ENCODE peak calls at places on chromosome 15, in six cellular contexts. One of them, this sample, is unnamed. For H3K36me3 and H3K4me1, the result is how much of the 10 kb centered on the place peaks cover.

GRCh38 chr15:76433798-76434400 is 97.3 kb downstream of the ISL2 start:
- DNase-seq in mammary epithelial cell: peak
- DNase-seq in neural progenitor cell: no peak
- DNase-seq in heart left ventricle: no peak
- DNase-seq in vagina: no peak
- DNase-seq in transverse colon: no peak
- DNase-seq in this sample: no peak

GRCh38 chr15:65077981-65078352 is 1.4 kb downstream of the KBTBD13 start:
- DNase-seq in heart left ventricle: peak
- DNase-seq in vagina: no peak
- DNase-seq in mammary epithelial cell: no peak
- DNase-seq in neural progenitor cell: peak
- DNase-seq in transverse colon: peak
- DNase-seq in this sample: no peak

GRCh38 chr15:29911705-29912104 is 89.4 kb upstream of the TJP1 start:
- DNase-seq in vagina: no peak
- DNase-seq in transverse colon: no peak
- DNase-seq in neural progenitor cell: no peak
- DNase-seq in heart left ventricle: no peak
- DNase-seq in mammary epithelial cell: no peak
- DNase-seq in this sample: no peak

GRCh38 chr15:70875001-70875782 is 17.0 kb downstream of the THAP10 start:
- DNase-seq in heart left ventricle: no peak
- DNase-seq in neural progenitor cell: peak
- DNase-seq in vagina: no peak
- DNase-seq in transverse colon: no peak
- DNase-seq in mammary epithelial cell: peak
- DNase-seq in this sample: no peak

GRCh38 chr15:42939841-42940240 is 19.3 kb upstream of the TTBK2 start:
- DNase-seq in vagina: no peak
- DNase-seq in neural progenitor cell: no peak
- DNase-seq in mammary epithelial cell: no peak
- DNase-seq in heart left ventricle: no peak
- DNase-seq in transverse colon: no peak
- DNase-seq in this sample: no peak

GRCh38 chr15:29534378-29534777 is 264.8 kb upstream of the NSMCE3 start:
- DNase-seq in neural progenitor cell: no peak
- DNase-seq in mammary epithelial cell: no peak
- DNase-seq in vagina: no peak
- DNase-seq in transverse colon: no peak
- DNase-seq in heart left ventricle: no peak
- DNase-seq in this sample: no peak

GRCh38 chr15:60835000-60835399 is 356.1 kb upstream of the ICE2 start:
- DNase-seq in neural progenitor cell: no peak
- DNase-seq in heart left ventricle: no peak
- DNase-seq in vagina: no peak
- DNase-seq in transverse colon: no peak
- DNase-seq in mammary epithelial cell: no peak
- DNase-seq in this sample: no peak

GRCh38 chr15:31824009-31824408 is 206.3 kb upstream of the CHRNA7 start:
- DNase-seq in heart left ventricle: no peak
- DNase-seq in neural progenitor cell: no peak
- DNase-seq in mammary epithelial cell: no peak
- DNase-seq in transverse colon: no peak
- DNase-seq in vagina: no peak
- DNase-seq in this sample: no peak

GRCh38 chr15:95636107-95636506 is 694.4 kb upstream of the NR2F2 start:
- DNase-seq in transverse colon: no peak
- DNase-seq in vagina: no peak
- DNase-seq in heart left ventricle: no peak
- DNase-seq in neural progenitor cell: no peak
- DNase-seq in mammary epithelial cell: no peak
- DNase-seq in this sample: no peak

GRCh38 chr15:83282859-83283812 is 1.3 kb downstream of the BNC1 start:
- DNase-seq in neural progenitor cell: peak
- DNase-seq in vagina: no peak
- DNase-seq in mammary epithelial cell: peak
- DNase-seq in heart left ventricle: peak
- DNase-seq in transverse colon: no peak
- DNase-seq in this sample: peak

GRCh38 chr15:29637555-29637954 is 184.7 kb downstream of the TJP1 start:
- DNase-seq in neural progenitor cell: no peak
- DNase-seq in transverse colon: no peak
- DNase-seq in mammary epithelial cell: no peak
- DNase-seq in heart left ventricle: no peak
- DNase-seq in vagina: no peak
- DNase-seq in this sample: no peak

GRCh38 chr15:35616436-35617271 is 70.7 kb upstream of the DPH6 start:
- DNase-seq in transverse colon: no peak
- DNase-seq in vagina: no peak
- DNase-seq in heart left ventricle: no peak
- DNase-seq in mammary epithelial cell: no peak
- DNase-seq in neural progenitor cell: no peak
- DNase-seq in this sample: no peak

GRCh38 chr15:60407406-60407805 is 9.6 kb upstream of the ANXA2 start:
- DNase-seq in mammary epithelial cell: peak
- DNase-seq in neural progenitor cell: no peak
- DNase-seq in vagina: no peak
- DNase-seq in transverse colon: no peak
- DNase-seq in heart left ventricle: no peak
- DNase-seq in this sample: no peak

GRCh38 chr15:38073278-38073930 is 139.0 kb downstream of the TMCO5A start:
- DNase-seq in mammary epithelial cell: no peak
- DNase-seq in transverse colon: no peak
- DNase-seq in vagina: no peak
- DNase-seq in heart left ventricle: no peak
- DNase-seq in neural progenitor cell: peak
- DNase-seq in this sample: no peak

GRCh38 chr15:78987891-78988360 is 43.1 kb upstream of the CTSH start:
- DNase-seq in neural progenitor cell: no peak
- DNase-seq in vagina: no peak
- DNase-seq in mammary epithelial cell: no peak
- DNase-seq in transverse colon: no peak
- DNase-seq in heart left ventricle: no peak
- DNase-seq in this sample: no peak

GRCh38 chr15:86877171-86877631 is 797.5 kb downstream of the AGBL1 start:
- DNase-seq in heart left ventricle: no peak
- DNase-seq in mammary epithelial cell: peak
- DNase-seq in vagina: no peak
- DNase-seq in transverse colon: no peak
- DNase-seq in neural progenitor cell: no peak
- DNase-seq in this sample: no peak

GRCh38 chr15:97566957-97567356 is 393.5 kb upstream of the ARRDC4 start:
- DNase-seq in vagina: no peak
- DNase-seq in neural progenitor cell: no peak
- DNase-seq in heart left ventricle: no peak
- DNase-seq in mammary epithelial cell: no peak
- DNase-seq in transverse colon: no peak
- DNase-seq in this sample: no peak

GRCh38 chr15:92074646-92075045 is 221.1 kb downstream of the SLCO3A1 start:
- DNase-seq in heart left ventricle: peak
- DNase-seq in vagina: no peak
- DNase-seq in neural progenitor cell: no peak
- DNase-seq in transverse colon: no peak
- DNase-seq in mammary epithelial cell: peak
- DNase-seq in this sample: no peak

GRCh38 chr15:27091270-27091940 is 120.4 kb downstream of the GABRG3 start:
- DNase-seq in transverse colon: no peak
- DNase-seq in mammary epithelial cell: no peak
- DNase-seq in heart left ventricle: no peak
- DNase-seq in vagina: no peak
- DNase-seq in neural progenitor cell: no peak
- DNase-seq in this sample: no peak

GRCh38 chr15:59221479-59221878 is 14.8 kb downstream of the LDHAL6B start:
- DNase-seq in neural progenitor cell: no peak
- DNase-seq in transverse colon: no peak
- DNase-seq in heart left ventricle: no peak
- DNase-seq in vagina: no peak
- DNase-seq in mammary epithelial cell: no peak
- DNase-seq in this sample: no peak

GRCh38 chr15:47427463-47427862 is 289.8 kb upstream of the SEMA6D start:
- DNase-seq in heart left ventricle: no peak
- DNase-seq in mammary epithelial cell: no peak
- DNase-seq in transverse colon: no peak
- DNase-seq in neural progenitor cell: no peak
- DNase-seq in vagina: no peak
- DNase-seq in this sample: no peak

DNA sequence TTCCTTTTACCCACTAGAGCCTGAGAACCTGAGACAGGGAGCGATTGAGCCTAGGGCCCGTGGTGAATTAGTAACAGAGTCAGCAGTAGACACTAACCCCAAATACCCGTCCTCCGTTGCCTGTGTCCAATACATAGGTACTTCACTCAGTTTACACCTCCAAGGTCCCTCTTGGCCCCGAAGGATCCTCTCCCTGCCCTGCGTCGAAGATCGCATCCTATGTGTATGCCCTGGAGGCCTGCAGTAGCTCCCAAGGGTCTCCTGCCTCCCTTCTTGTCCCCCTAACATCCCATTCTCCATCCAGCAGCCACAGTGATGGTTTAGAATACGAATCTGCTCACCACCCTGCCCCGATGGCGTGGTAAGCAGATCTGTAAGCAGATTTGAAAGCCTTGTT is 67.0 kb downstream of the ISG20 start:
- DNase-seq in mammary epithelial cell: no peak
- DNase-seq in neural progenitor cell: no peak
- DNase-seq in transverse colon: no peak
- DNase-seq in vagina: no peak
- DNase-seq in heart left ventricle: no peak
- DNase-seq in this sample: no peak
- H3K4me3 ChIP-seq in mammary epithelial cell: no peak
- H3K4me3 ChIP-seq in neural progenitor cell: peak
- H3K4me3 ChIP-seq in transverse colon: peak
- H3K4me3 ChIP-seq in vagina: peak
- H3K4me3 ChIP-seq in heart left ventricle: peak
- H3K4me3 ChIP-seq in this sample: peak

GRCh38 chr15:68183886-68184285 is 21.2 kb downstream of the CALML4 start:
- DNase-seq in neural progenitor cell: no peak
- DNase-seq in vagina: no peak
- DNase-seq in mammary epithelial cell: peak
- DNase-seq in heart left ventricle: no peak
- DNase-seq in transverse colon: no peak
- DNase-seq in this sample: no peak

GRCh38 chr15:68186671-68187397 is 18.3 kb downstream of the CALML4 start:
- DNase-seq in vagina: no peak
- DNase-seq in heart left ventricle: peak
- DNase-seq in neural progenitor cell: no peak
- DNase-seq in transverse colon: no peak
- DNase-seq in mammary epithelial cell: no peak
- DNase-seq in this sample: no peak

GRCh38 chr15:68188647-68189046 is 16.5 kb downstream of the CALML4 start:
- DNase-seq in heart left ventricle: no peak
- DNase-seq in neural progenitor cell: no peak
- DNase-seq in vagina: no peak
- DNase-seq in transverse colon: no peak
- DNase-seq in mammary epithelial cell: no peak
- DNase-seq in this sample: no peak

GRCh38 chr15:68187559-68187958 is 17.6 kb downstream of the CALML4 start:
- DNase-seq in mammary epithelial cell: peak
- DNase-seq in heart left ventricle: peak
- DNase-seq in neural progenitor cell: no peak
- DNase-seq in transverse colon: peak
- DNase-seq in vagina: no peak
- DNase-seq in this sample: no peak

DNA sequence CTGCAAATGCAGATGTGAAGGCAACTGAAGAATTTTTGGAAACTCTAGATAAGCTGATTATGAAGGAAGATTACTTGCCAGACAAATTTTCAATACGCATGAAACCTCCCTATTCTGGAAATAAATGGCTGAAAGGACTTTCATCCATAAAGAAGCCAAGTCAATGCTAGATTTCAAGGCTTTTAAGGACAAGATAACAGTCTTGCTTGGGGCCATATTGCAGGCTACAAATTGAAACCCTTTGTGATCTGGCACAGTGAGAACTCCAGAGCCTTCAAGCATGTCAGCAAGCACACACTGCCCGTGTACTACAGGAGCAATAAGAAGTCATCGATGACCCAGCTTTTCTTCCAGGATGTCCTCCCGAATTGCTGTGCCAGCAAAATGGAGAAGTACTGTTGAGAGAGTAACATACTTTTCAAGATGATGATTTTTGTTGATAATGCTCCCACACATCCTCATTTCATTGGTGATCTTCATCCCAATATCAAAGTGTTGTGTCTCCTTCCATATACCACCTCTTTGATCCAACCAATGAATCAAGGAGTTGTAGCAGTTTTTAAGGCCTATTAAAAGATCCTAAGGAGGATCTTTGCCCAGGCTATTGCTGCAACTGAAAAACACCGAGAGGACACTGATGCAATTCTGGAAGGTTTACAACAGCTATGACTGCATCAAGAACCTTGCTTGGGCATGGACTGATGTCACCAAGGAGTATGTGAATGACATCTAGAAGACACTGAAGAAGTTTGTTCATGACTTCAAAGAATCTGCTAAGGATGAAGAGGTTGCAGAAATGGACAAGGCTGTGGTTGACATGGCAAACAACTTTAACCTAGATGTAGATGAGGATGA is 20.3 kb downstream of the CALML4 start:
- DNase-seq in neural progenitor cell: no peak
- DNase-seq in transverse colon: no peak
- DNase-seq in heart left ventricle: no peak
- DNase-seq in mammary epithelial cell: no peak
- DNase-seq in vagina: no peak
- DNase-seq in this sample: no peak
- H3K36me3 ChIP-seq in neural progenitor cell: under half
- H3K36me3 ChIP-seq in transverse colon: under half
- H3K36me3 ChIP-seq in heart left ventricle: half or more
- H3K36me3 ChIP-seq in mammary epithelial cell: under half
- H3K36me3 ChIP-seq in vagina: under half
- H3K36me3 ChIP-seq in this sample: half or more

GRCh38 chr15:93617443-93617842 is 528.4 kb upstream of the RGMA start:
- DNase-seq in mammary epithelial cell: no peak
- DNase-seq in heart left ventricle: peak
- DNase-seq in neural progenitor cell: no peak
- DNase-seq in transverse colon: no peak
- DNase-seq in vagina: no peak
- DNase-seq in this sample: no peak

GRCh38 chr15:93610944-93611343 is 521.9 kb upstream of the RGMA start:
- DNase-seq in mammary epithelial cell: peak
- DNase-seq in neural progenitor cell: no peak
- DNase-seq in vagina: no peak
- DNase-seq in transverse colon: no peak
- DNase-seq in heart left ventricle: peak
- DNase-seq in this sample: no peak

GRCh38 chr15:93608643-93609148 is 519.7 kb upstream of the RGMA start:
- DNase-seq in transverse colon: no peak
- DNase-seq in neural progenitor cell: no peak
- DNase-seq in mammary epithelial cell: no peak
- DNase-seq in vagina: no peak
- DNase-seq in heart left ventricle: no peak
- DNase-seq in this sample: no peak

GRCh38 chr15:93619597-93619996 is 530.6 kb upstream of the RGMA start:
- DNase-seq in heart left ventricle: no peak
- DNase-seq in vagina: no peak
- DNase-seq in mammary epithelial cell: no peak
- DNase-seq in neural progenitor cell: peak
- DNase-seq in transverse colon: no peak
- DNase-seq in this sample: no peak

GRCh38 chr15:93614446-93615104 is 525.6 kb upstream of the RGMA start:
- DNase-seq in vagina: no peak
- DNase-seq in transverse colon: no peak
- DNase-seq in mammary epithelial cell: no peak
- DNase-seq in neural progenitor cell: no peak
- DNase-seq in heart left ventricle: peak
- DNase-seq in this sample: no peak
- H3K4me1 ChIP-seq in vagina: under half
- H3K4me1 ChIP-seq in transverse colon: under half
- H3K4me1 ChIP-seq in mammary epithelial cell: under half
- H3K4me1 ChIP-seq in neural progenitor cell: under half
- H3K4me1 ChIP-seq in heart left ventricle: under half
- H3K4me1 ChIP-seq in this sample: under half

GRCh38 chr15:73697033-73697467 is 12.9 kb downstream of the CD276 start:
- DNase-seq in heart left ventricle: peak
- DNase-seq in transverse colon: peak
- DNase-seq in neural progenitor cell: peak
- DNase-seq in mammary epithelial cell: peak
- DNase-seq in vagina: no peak
- DNase-seq in this sample: peak
- H3K4me3 ChIP-seq in heart left ventricle: no peak
- H3K4me3 ChIP-seq in transverse colon: no peak
- H3K4me3 ChIP-seq in neural progenitor cell: no peak
- H3K4me3 ChIP-seq in mammary epithelial cell: no peak
- H3K4me3 ChIP-seq in vagina: no peak
- H3K4me3 ChIP-seq in this sample: no peak

This sample was measured in RWPE2.